ENCODE peak calls at places on chromosomes 7 and 10, in nine cellular contexts. X is MM.1S, F is colonic mucosa, T is foreskin keratinocyte, P is testis, O is mesendoderm, I is heart left ventricle, G is cardiac muscle cell, B is heart right ventricle. E is an unnamed sample. For H3K4me1, the result is how much of the 10 kb centered on the place peaks cover.

GRCh38 chr7:106823631-106824030 is 41.5 kb upstream of the PIK3CG start:
- DNase-seq in X (no peak), F (no peak), T (peak), P (no peak), O (no peak), I (no peak), G (no peak), B (no peak), E (no peak)

GRCh38 chr7:41425926-41426325 is 277.0 kb downstream of the INHBA start:
- DNase-seq in X (no peak), F (no peak), T (peak), P (no peak), O (no peak), I (no peak), G (no peak), B (no peak), E (no peak)

GRCh38 chr10:124721295-124722052 is 22.7 kb downstream of the FAM53B start:
- DNase-seq in X (no peak), F (peak), T (no peak), P (peak), O (no peak), I (peak), G (no peak), B (no peak), E (peak)

GRCh38 chr7:3300221-3300650 is 816 bp upstream of the SDK1 start:
- DNase-seq in X (no peak), F (no peak), T (no peak), P (no peak), O (peak), I (no peak), G (peak), B (no peak), E (no peak)

GRCh38 chr10:803041-803741 is 113.7 kb upstream of the DIP2C start:
- DNase-seq in X (no peak), F (no peak), T (no peak), P (peak), O (no peak), I (no peak), G (no peak), B (no peak), E (no peak)

GRCh38 chr10:25493122-25493893 is 318.5 kb downstream of the GPR158 start:
- DNase-seq in X (no peak), F (no peak), T (peak), P (peak), O (peak), I (peak), G (peak), B (no peak), E (no peak)

GRCh38 chr7:67566101-67566500 is 569.5 kb downstream of the TYW1 start:
- DNase-seq in X (no peak), F (no peak), T (no peak), P (no peak), O (no peak), I (no peak), G (no peak), B (no peak), E (no peak)

GRCh38 chr7:138980575-138981285 is 459 bp downstream of the KIAA1549 start:
- DNase-seq in X (peak), F (no peak), T (no peak), P (peak), O (peak), I (no peak), G (no peak), B (peak), E (no peak)

GRCh38 chr10:50622497-50623298 is 1.1 kb downstream of the SGMS1 start:
- DNase-seq in X (peak), F (peak), T (peak), P (peak), O (peak), I (peak), G (peak), B (peak), E (peak)

GRCh38 chr10:112588225-112588990 is 141.4 kb downstream of the VTI1A start:
- DNase-seq in X (no peak), F (no peak), T (no peak), P (no peak), O (peak), I (no peak), G (no peak), B (no peak), E (no peak)

GRCh38 chr10:42878134-42878820 is 95.7 kb downstream of the BMS1 start:
- DNase-seq in X (no peak), F (no peak), T (no peak), P (no peak), O (no peak), I (no peak), G (no peak), B (no peak), E (no peak)

GRCh38 chr10:112875474-112876267 is 74.4 kb upstream of the TCF7L2 start:
- DNase-seq in X (no peak), F (peak), T (peak), P (no peak), O (no peak), I (no peak), G (no peak), B (no peak), E (peak)

GRCh38 chr7:113824117-113824823 is 94.5 kb downstream of the PPP1R3A start:
- DNase-seq in X (no peak), F (no peak), T (no peak), P (no peak), O (no peak), I (no peak), G (no peak), B (no peak), E (no peak)

GRCh38 chr10:131795761-131796160 is 105.0 kb upstream of the PPP2R2D start:
- DNase-seq in X (no peak), F (no peak), T (no peak), P (no peak), O (no peak), I (no peak), G (no peak), B (no peak), E (no peak)

GRCh38 chr10:74153123-74153522 is 2.1 kb downstream of the ADK start:
- DNase-seq in X (no peak), F (no peak), T (peak), P (no peak), O (peak), I (no peak), G (peak), B (no peak), E (no peak)

GRCh38 chr10:131829156-131829930 is 71.5 kb upstream of the PPP2R2D start:
- DNase-seq in X (no peak), F (no peak), T (no peak), P (no peak), O (no peak), I (no peak), G (no peak), B (no peak), E (no peak)

GRCh38 chr10:12482586-12482985 is 133.2 kb downstream of the CAMK1D start:
- DNase-seq in X (no peak), F (no peak), T (no peak), P (no peak), O (peak), I (no peak), G (peak), B (no peak), E (no peak)

GRCh38 chr7:103871473-103871872 is 118.0 kb downstream of the RELN start:
- DNase-seq in X (no peak), F (no peak), T (no peak), P (no peak), O (no peak), I (no peak), G (no peak), B (no peak), E (no peak)

GRCh38 chr7:102236592-102237287 is 49.9 kb upstream of the SH2B2 start:
- DNase-seq in X (peak), F (peak), T (no peak), P (peak), O (peak), I (peak), G (peak), B (peak), E (peak)

GRCh38 chr10:118721005-118721876 is 33.5 kb downstream of the CACUL1 start:
- DNase-seq in X (peak), F (peak), T (no peak), P (peak), O (peak), I (peak), G (peak), B (no peak), E (peak)

GRCh38 chr10:109956454-109957091 is 33.3 kb upstream of the XPNPEP1 start:
- DNase-seq in X (peak), F (no peak), T (no peak), P (peak), O (peak), I (no peak), G (peak), B (no peak), E (no peak)

GRCh38 chr10:28137907-28138880 is 139.3 kb upstream of the ODAD2 start:
- DNase-seq in X (no peak), F (no peak), T (no peak), P (no peak), O (no peak), I (no peak), G (no peak), B (no peak), E (no peak)

GRCh38 chr7:24825931-24826661 is 68.8 kb upstream of the GSDME start:
- DNase-seq in X (no peak), F (peak), T (peak), P (no peak), O (peak), I (no peak), G (no peak), B (no peak), E (peak)

GRCh38 chr10:91604936-91605534 is 27.8 kb downstream of the PPP1R3C start:
- DNase-seq in X (no peak), F (no peak), T (no peak), P (no peak), O (no peak), I (no peak), G (no peak), B (no peak), E (no peak)
- H3K4me1 ChIP-seq in X (under half), F (under half), T (under half), P (under half), O (under half), I (half or more), G (under half), B (under half), E (under half)

DNA sequence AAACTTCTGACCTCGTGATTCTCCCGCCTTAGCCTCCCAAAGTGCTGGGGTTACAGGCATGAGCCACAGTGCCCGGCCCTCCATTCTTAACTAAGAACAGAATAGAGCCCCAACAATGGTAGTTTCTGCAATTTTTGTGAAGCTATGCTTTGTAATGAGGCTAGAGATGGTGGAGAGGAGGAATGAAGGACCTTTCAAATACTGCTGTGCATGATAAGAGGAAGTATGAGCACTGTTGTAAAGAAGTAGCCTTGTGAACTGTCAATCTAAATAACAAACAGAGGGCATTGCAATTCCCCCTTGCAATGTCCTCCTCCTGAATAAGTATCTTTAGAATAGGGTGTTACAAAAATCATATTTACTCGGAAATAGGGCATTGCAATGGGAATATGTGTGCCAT is 70.2 kb downstream of the EVX1 start:
- DNase-seq in X (no peak), F (no peak), T (no peak), P (no peak), O (no peak), I (no peak), G (no peak), B (no peak), E (no peak)
- H3K4me1 ChIP-seq in X (under half), F (under half), T (under half), P (under half), O (under half), I (under half), G (under half), B (under half), E (under half)

DNA sequence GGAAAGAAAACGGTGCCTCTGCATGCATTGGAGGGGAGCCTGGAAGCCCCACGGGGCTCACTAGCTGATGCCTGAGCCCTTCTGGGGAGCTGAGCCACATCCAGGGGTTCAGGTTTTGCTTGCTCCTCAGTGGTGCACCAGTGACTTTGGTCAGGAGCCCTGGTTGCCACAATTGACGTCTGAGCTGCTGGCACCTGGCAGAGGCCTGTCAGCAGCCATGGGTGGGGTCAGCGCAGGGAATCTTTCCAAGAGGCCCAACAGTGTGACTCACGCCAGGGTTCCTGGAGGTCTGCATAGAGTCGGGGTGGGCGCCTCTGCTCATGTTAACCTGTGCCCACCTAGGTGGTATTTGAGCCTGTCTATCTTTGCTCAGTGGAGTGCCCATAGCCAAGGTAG is 138.7 kb downstream of the NEURL1 start:
- DNase-seq in X (no peak), F (no peak), T (no peak), P (no peak), O (no peak), I (no peak), G (no peak), B (no peak), E (no peak)
- H3K4me1 ChIP-seq in X (under half), F (under half), T (under half), P (under half), O (under half), I (under half), G (under half), B (under half), E (under half)

DNA sequence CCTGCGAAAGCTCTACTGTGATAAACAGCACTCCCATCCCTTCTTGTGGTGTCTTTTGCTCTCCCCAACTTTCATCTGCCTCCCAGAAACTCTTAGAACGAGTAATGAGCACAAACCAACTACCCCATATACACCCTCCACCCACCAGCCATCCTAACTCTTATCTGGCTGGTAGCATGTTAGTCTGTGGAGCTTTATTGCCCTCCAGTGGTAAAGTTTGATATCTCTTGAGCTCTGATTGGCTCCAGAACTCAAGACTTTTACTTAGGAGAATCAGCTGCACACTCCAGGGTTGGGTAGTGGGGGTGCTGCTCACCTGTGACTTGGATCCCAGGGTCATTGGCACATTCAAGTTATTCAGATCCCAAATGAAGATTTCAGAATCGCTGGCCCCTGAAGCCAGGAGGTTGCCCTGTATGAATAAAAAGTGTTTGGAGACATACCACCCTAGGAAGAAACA is 10.9 kb downstream of the SEC31B start:
- DNase-seq in X (peak), F (no peak), T (peak), P (peak), O (peak), I (no peak), G (peak), B (no peak), E (no peak)
- H3K4me1 ChIP-seq in X (under half), F (under half), T (under half), P (under half), O (under half), I (under half), G (under half), B (under half), E (under half)

DNA sequence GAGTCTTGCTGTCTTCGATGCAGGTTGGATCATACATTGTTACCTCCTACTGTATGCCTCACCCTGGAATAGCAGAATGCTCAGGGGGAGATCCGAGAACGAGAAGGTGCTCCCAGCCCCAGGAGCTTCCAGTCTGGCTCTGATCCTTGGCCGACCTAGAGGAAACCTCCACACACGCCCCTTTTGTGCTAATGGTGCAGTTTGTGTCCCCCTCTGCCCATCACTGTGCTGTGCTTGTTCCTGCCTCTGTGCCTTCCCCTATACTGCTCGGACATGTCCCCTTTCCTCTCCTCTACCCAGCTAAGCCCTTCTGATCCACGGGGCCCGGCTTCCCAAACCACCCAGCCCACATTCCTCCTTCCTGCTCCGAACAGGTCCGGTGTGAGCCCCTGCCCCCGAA is 32.5 kb downstream of the ZNF775 start:
- DNase-seq in X (no peak), F (no peak), T (no peak), P (no peak), O (no peak), I (no peak), G (no peak), B (no peak), E (no peak)
- H3K4me1 ChIP-seq in X (under half), F (under half), T (under half), P (under half), O (under half), I (under half), G (under half), B (under half), E (under half)

GRCh38 chr7:122883049-122883670 is 3.1 kb downstream of the CADPS2 start:
- DNase-seq in X (no peak), F (no peak), T (no peak), P (no peak), O (no peak), I (no peak), G (no peak), B (no peak), E (no peak)
- H3K4me1 ChIP-seq in X (under half), F (under half), T (under half), P (under half), O (under half), I (under half), G (under half), B (under half), E (under half)

DNA sequence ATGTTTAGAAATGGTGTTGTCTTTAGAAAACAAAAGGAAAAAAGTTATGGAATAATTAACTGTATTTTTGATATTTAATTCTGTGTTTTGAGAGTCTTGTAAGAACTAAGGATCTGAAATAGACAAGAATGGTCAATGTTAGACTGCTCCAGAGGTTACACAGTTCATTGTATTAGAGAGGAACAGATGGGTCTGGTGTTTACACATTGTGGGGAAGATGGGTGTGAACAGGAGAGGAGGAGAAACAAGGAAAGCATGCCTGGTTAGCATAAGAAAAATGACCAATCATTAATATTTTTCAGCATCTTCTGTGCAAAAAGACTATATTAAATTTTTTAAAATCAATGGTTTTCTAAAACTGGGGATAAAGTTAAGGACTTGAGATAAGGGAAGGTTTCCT is 11.9 kb downstream of the MEOX2 start:
- DNase-seq in X (no peak), F (no peak), T (no peak), P (no peak), O (no peak), I (no peak), G (no peak), B (no peak), E (no peak)
- H3K4me1 ChIP-seq in X (under half), F (under half), T (under half), P (under half), O (under half), I (under half), G (under half), B (under half), E (under half)

DNA sequence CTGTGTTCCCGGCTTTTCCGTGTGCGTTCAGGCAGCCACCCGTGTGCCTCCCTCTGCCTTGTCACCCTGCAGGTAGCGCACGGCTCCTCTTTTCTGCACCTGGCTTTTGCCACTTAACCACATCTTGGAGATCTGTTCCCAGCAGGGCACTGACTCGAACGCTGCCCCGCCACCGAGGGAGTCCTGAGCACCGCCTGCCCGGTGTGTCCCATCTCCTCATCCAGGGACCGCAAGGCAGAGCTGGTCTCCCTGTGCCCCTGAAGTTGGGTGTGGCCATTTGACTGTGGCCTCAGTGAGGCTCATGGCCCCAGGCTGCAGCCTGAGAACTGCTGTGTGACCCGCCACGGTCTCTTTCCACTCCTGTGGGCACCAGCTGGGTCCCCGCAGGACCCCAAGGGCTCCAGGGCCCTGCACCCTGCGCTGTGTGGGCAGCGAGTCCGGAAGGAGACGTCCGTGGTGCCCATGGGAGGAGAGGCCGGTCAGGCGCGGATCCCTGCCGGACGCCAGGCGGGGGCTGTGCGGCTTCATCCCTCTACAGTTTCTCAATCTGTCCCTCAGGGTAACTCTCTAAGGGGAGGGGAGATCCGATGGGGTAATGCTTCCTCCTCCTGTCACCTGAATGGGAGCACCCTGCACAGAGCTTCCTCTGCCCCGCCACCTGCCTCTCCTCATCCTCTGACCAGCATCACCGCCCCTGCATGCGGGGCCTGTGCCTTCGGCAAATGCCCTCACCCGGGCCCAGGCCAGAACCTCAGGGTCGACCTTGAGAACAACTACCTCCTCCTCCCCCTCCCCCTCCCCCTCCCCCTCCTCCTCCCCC is 1.8 kb upstream of the INTS1 start:
- DNase-seq in X (no peak), F (peak), T (no peak), P (peak), O (peak), I (no peak), G (no peak), B (no peak), E (no peak)
- H3K4me1 ChIP-seq in X (under half), F (under half), T (under half), P (under half), O (under half), I (under half), G (under half), B (under half), E (under half)